ENCODE peak calls at places on chromosomes 4 and X, in five cellular contexts. N is stomach, P is fibroblast of lung, J is IMR-90, F is cardiac muscle cell. T is an unnamed sample.
A peak's percentile ranks its signal among the peaks of the same experiment; 100 is the strongest.

GRCh38 chr4:173517781-173518371 is 12.2 kb downstream of the HAND2 start:
- DNase-seq in P (no peak), F (peak; percentile 87), N (no peak), J (no peak), T (no peak)

GRCh38 chr4:114286275-114286674 is 306.8 kb upstream of the ARSJ start:
- DNase-seq in F (no peak), P (peak; percentile 83), J (peak; percentile 64), N (no peak), T (no peak)

GRCh38 chrX:43141885-43142284 is 363.9 kb upstream of the PPP1R2C start:
- DNase-seq in J (no peak), F (peak; percentile 84), P (no peak), N (no peak), T (no peak)

GRCh38 chrX:8987672-8988250 is 46.2 kb downstream of the FAM9B start:
- DNase-seq in F (no peak), P (no peak), N (no peak), J (no peak), T (no peak)

GRCh38 chrX:131633285-131633917 is 89.5 kb downstream of the OR13H1 start:
- DNase-seq in N (peak; percentile 58), F (peak; percentile 86), P (peak; percentile 27), J (peak; percentile 41), T (peak; percentile 55)

GRCh38 chr4:15756361-15756861 is 21.7 kb upstream of the CD38 start:
- DNase-seq in J (peak; percentile 26), N (no peak), P (peak; percentile 72), F (no peak), T (peak; percentile 24)

GRCh38 chr4:15694431-15694830 is 8.4 kb upstream of the BST1 start:
- DNase-seq in J (no peak), P (peak; percentile 65), N (no peak), F (no peak), T (no peak)

GRCh38 chr4:78665216-78665615 is 110.9 kb upstream of the BMP2K start:
- DNase-seq in P (no peak), N (no peak), F (no peak), J (no peak), T (no peak)

GRCh38 chr4:186900980-186901379 is 177.3 kb upstream of the FAT1 start:
- DNase-seq in N (no peak), P (peak; percentile 34), J (no peak), F (no peak), T (no peak)

GRCh38 chr4:41319553-41319952 is 62.8 kb downstream of the UCHL1 start:
- DNase-seq in P (peak; percentile 30), N (no peak), J (no peak), F (no peak), T (no peak)

GRCh38 chr4:71380721-71381120 is 41.9 kb downstream of the SLC4A4 start:
- DNase-seq in F (no peak), N (no peak), P (peak; percentile 67), J (peak; percentile 79), T (no peak)

GRCh38 chr4:26468283-26468949 is 21.9 kb downstream of the CCKAR start:
- DNase-seq in J (no peak), N (no peak), P (no peak), F (no peak), T (no peak)

GRCh38 chr4:113447061-113447460 is 314.5 kb downstream of the CAMK2D start:
- DNase-seq in F (no peak), P (peak; percentile 30), J (no peak), N (no peak), T (no peak)

GRCh38 chr4:81786063-81786763 is 314.5 kb upstream of the RASGEF1B start:
- DNase-seq in F (no peak), J (no peak), P (no peak), N (no peak), T (peak; percentile 42)

GRCh38 chrX:16633754-16634153 is 16.2 kb upstream of the S100G start:
- DNase-seq in F (no peak), P (peak; percentile 53), N (no peak), J (peak; percentile 50), T (no peak)

GRCh38 chrX:37958493-37959211 is 47.7 kb upstream of the SYTL5 start:
- DNase-seq in P (peak; percentile 52), N (no peak), F (peak; percentile 1), J (peak; percentile 1), T (no peak)

GRCh38 chr4:2712261-2712842 is 43.8 kb downstream of the TNIP2 start:
- DNase-seq in F (peak; percentile 20), N (no peak), J (no peak), P (peak; percentile 19), T (no peak)

GRCh38 chr4:16199132-16199531 is 27.1 kb downstream of the TAPT1 start:
- DNase-seq in F (peak; percentile 20), P (peak; percentile 30), N (no peak), J (peak; percentile 37), T (no peak)

GRCh38 chr4:17758459-17758858 is 23.0 kb downstream of the FAM184B start:
- DNase-seq in J (no peak), N (no peak), F (no peak), P (no peak), T (no peak)

GRCh38 chr4:155818639-155819038 is 47.4 kb downstream of the ASIC5 start:
- DNase-seq in J (no peak), N (no peak), F (no peak), P (peak; percentile 27), T (no peak)

GRCh38 chrX:129694805-129695204 is 40.0 kb upstream of the APLN start:
- DNase-seq in J (no peak), F (no peak), N (no peak), P (no peak), T (no peak)

GRCh38 chr4:14167876-14168510 is 540.5 kb upstream of the BOD1L1 start:
- DNase-seq in F (no peak), P (peak; percentile 23), N (no peak), J (peak; percentile 45), T (no peak)

GRCh38 chr4:74109116-74109791 is 10.3 kb upstream of the CXCL2 start:
- DNase-seq in F (peak; percentile 20), P (peak; percentile 97), N (no peak), J (peak; percentile 97), T (peak; percentile 56)

GRCh38 chr4:17347445-17347844 is 164.4 kb downstream of the QDPR start:
- DNase-seq in F (peak; percentile 36), N (no peak), J (peak; percentile 19), P (peak; percentile 30), T (peak; percentile 23)

GRCh38 chrX:54540289-54540688 is 10.3 kb downstream of the GNL3L start:
- DNase-seq in N (no peak), J (peak; percentile 72), F (no peak), P (peak; percentile 68), T (no peak)

GRCh38 chr4:147776600-147777175 is 44.8 kb downstream of the ARHGAP10 start:
- DNase-seq in F (no peak), P (no peak), J (no peak), N (no peak), T (no peak)

GRCh38 chr4:147780137-147780777 is 48.4 kb downstream of the ARHGAP10 start:
- DNase-seq in F (no peak), P (no peak), N (no peak), J (no peak), T (peak; percentile 28)

GRCh38 chr4:147779449-147779848 is 47.6 kb downstream of the ARHGAP10 start:
- DNase-seq in N (no peak), P (no peak), J (no peak), F (no peak), T (no peak)

GRCh38 chr4:147777456-147778091 is 45.7 kb downstream of the ARHGAP10 start:
- DNase-seq in N (no peak), J (peak; percentile 34), F (no peak), P (peak; percentile 34), T (no peak)

GRCh38 chr4:147778942-147779341 is 47.1 kb downstream of the ARHGAP10 start:
- DNase-seq in F (no peak), J (no peak), P (no peak), N (no peak), T (no peak)
- H3K4me1 ChIP-seq in F (peaks cover 7% of the 10 kb centered on the region), J (peaks cover 25% of the 10 kb centered on the region), P (no peaks in the 10 kb centered on the region), N (peaks cover 13% of the 10 kb centered on the region), T (no peaks in the 10 kb centered on the region)

GRCh38 chrX:123990169-123990568 is 28.7 kb downstream of the STAG2 start:
- DNase-seq in J (no peak), N (no peak), P (no peak), F (no peak), T (no peak)
- H3K4me3 ChIP-seq in J (no peak overlapping the region), N (no peak overlapping the region), P (no peak overlapping the region), F (no peak overlapping the region), T (no peak overlapping the region)

DNA sequence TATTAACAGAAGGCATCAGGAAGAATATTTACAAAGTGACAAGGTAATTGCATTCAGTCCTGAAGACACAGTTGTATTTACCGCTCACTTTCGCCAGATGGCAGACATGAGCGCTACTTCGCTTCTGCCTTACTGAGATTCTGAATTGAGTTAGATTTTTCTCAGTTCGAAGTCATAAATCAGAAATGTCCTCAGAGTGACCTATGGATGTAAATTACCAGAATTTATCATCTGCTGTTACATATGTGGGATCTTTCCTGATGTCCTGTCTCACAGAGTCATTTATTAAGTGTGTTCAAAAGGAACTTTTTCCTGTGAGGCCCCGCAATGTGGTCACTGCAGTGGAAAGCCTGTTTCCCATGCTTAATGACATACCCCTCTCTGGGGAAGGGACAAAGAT is 97.3 kb upstream of the DCLK2 start:
- DNase-seq in N (peak; percentile 44), P (peak; percentile 46), F (peak; percentile 61), J (peak; percentile 65), T (peak; percentile 71)
- TF ChIP-seq CTCF in N (peak; percentile 49), P (peak; percentile 87), F (peak; percentile 82), J (peak; percentile 73), T (peak; percentile 78)

GRCh38 chrX:154731881-154732280 is 19.0 kb downstream of the GAB3 start:
- DNase-seq in N (no peak), P (no peak), F (no peak), J (peak; percentile 45), T (no peak)
- H3K4me1 ChIP-seq in N (peaks cover 21% of the 10 kb centered on the region), P (peaks cover 36% of the 10 kb centered on the region), F (no peaks in the 10 kb centered on the region), J (peaks cover 40% of the 10 kb centered on the region), T (no peaks in the 10 kb centered on the region)

DNA sequence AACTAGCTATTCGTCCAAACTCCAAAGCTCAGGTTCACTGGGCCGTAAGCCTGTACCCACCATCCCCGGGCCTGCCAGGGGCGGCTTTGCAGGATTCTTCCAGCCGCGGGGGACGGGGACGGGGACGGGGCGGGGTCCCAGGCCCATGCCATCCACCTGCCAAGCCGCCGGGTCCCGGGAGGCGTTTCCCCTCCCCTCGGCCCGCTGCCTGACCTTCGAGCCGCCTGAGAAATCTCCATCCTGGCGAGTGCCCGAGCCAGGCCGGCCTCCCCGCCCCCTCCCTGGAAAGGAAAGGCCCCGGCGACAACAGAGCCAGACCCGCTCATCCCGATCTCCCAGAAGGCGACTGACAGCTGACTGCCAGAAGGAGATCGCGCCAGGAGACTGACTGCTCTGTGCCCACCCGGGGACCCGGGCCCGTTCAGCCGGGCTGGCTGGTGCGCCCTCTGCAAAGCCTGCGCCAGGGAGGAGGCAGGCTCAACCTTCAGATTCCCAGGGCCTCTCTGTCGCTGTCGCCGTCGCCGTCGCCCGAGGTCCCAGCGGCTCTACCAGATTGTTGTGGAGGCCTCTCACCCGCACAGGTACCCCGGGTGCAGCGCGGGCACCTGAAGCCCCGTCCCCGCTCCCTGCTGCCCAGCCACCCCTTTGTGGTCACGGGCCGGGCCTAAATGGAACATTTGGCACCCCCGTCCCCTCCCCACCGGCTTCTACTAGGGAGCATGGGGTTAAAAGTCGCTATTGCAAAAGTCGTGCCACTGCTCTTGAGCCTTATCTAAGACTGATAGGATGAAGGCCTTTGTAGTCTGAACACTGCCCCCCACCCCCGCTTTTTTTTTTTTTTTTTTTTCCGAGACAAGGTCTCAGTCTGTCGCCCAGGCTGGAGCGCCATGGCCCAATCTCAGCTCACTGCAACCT is at the start of gene RGN:
- DNase-seq in N (peak; percentile 28), J (no peak), P (no peak), F (peak; percentile 48), T (peak; percentile 19)
- H3K4me3 ChIP-seq in N (peak within 1 kb of the TSS; percentile 42), J (no peak within 1 kb of the TSS), P (peak within 1 kb of the TSS; percentile 53), F (no peak within 1 kb of the TSS), T (no peak within 1 kb of the TSS)

T was measured in colonic mucosa.